ENCODE peak calls at places on chromosomes 7 and 10, in nine cellular contexts. C is AG09319; O is NCI-H1105; R is SK-N-DZ; I is memory B cell; L is naive thymus-derived CD4-positive, alpha-beta T cell; G is sciatic nerve; B is heart left ventricle; H is activated CD8-positive, alpha-beta memory T cell treated with anti-CD3 and anti-CD28 coated beads, Interleukin-2, amount 50 U/mL, for 48 hours. S is an unnamed sample.

GRCh38 chr10:57754803-57755202 is 512.9 kb downstream of the IPMK start:
- DNase-seq in C (no peak), O (no peak), R (no peak), I (no peak), L (no peak), G (no peak), B (no peak), H (no peak), S (no peak)

GRCh38 chr10:45624724-45625123 is 47.8 kb downstream of the ZFAND4 start:
- DNase-seq in C (no peak), O (no peak), R (no peak), I (no peak), L (no peak), G (no peak), B (no peak), H (no peak), S (no peak)

GRCh38 chr7:133431134-133431711 is 178.3 kb downstream of the EXOC4 start:
- DNase-seq in C (no peak), O (no peak), R (no peak), I (no peak), L (no peak), G (no peak), B (no peak), H (no peak), S (no peak)

GRCh38 chr7:1555813-1556540 is at the start of gene TMEM184A:
- DNase-seq in C (no peak), O (peak; percentile 92), R (peak; percentile 66), I (peak; percentile 40), L (peak; percentile 57), G (no peak), B (no peak), H (peak; percentile 68), S (peak; percentile 47)

GRCh38 chr10:112970036-112970435 is 20.0 kb downstream of the TCF7L2 start:
- DNase-seq in C (no peak), O (no peak), R (no peak), I (no peak), L (no peak), G (no peak), B (no peak), H (no peak), S (no peak)

GRCh38 chr10:45673074-45673628 is 579 bp upstream of the ZFAND4 start:
- DNase-seq in C (no peak), O (no peak), R (no peak), I (no peak), L (no peak), G (no peak), B (peak; percentile 21), H (no peak), S (peak; percentile 9)

GRCh38 chr10:30417301-30417700 is 16.7 kb upstream of the MAP3K8 start:
- DNase-seq in C (no peak), O (no peak), R (no peak), I (no peak), L (no peak), G (no peak), B (no peak), H (no peak), S (no peak)

GRCh38 chr7:122306320-122307227 is 2.0 kb upstream of the FEZF1 start:
- DNase-seq in C (no peak), O (no peak), R (no peak), I (no peak), L (no peak), G (no peak), B (no peak), H (no peak), S (no peak)

GRCh38 chr10:49448924-49449323 is 53.0 kb upstream of the DRGX start:
- DNase-seq in C (no peak), O (no peak), R (no peak), I (no peak), L (no peak), G (no peak), B (no peak), H (no peak), S (no peak)

GRCh38 chr7:65951837-65952578 is 30.0 kb downstream of the GUSB start:
- DNase-seq in C (no peak), O (no peak), R (no peak), I (no peak), L (no peak), G (no peak), B (no peak), H (no peak), S (no peak)

GRCh38 chr7:84394219-84394618 is 199.6 kb upstream of the SEMA3A start:
- DNase-seq in C (no peak), O (no peak), R (no peak), I (no peak), L (no peak), G (no peak), B (no peak), H (no peak), S (no peak)

GRCh38 chr10:91712315-91712714 is 79.4 kb upstream of the PPP1R3C start:
- DNase-seq in C (no peak), O (no peak), R (no peak), I (no peak), L (no peak), G (no peak), B (no peak), H (no peak), S (no peak)

GRCh38 chr10:103448751-103449150 is 3.4 kb downstream of the CALHM2 start:
- DNase-seq in C (peak; percentile 48), O (no peak), R (no peak), I (no peak), L (no peak), G (peak; percentile 74), B (peak; percentile 59), H (no peak), S (no peak)

GRCh38 chr10:24685958-24686540 is 37.6 kb downstream of the ARHGAP21 start:
- DNase-seq in C (peak; percentile 60), O (no peak), R (no peak), I (no peak), L (no peak), G (no peak), B (no peak), H (no peak), S (no peak)

GRCh38 chr7:95434501-95435421 is at the start of gene PON2:
- DNase-seq in C (peak; percentile 44), O (peak; percentile 64), R (peak; percentile 75), I (peak; percentile 13), L (peak; percentile 35), G (peak; percentile 86), B (peak; percentile 80), H (peak; percentile 69), S (peak; percentile 62)

GRCh38 chr7:16135628-16136027 is 285.7 kb downstream of the CRPPA start:
- DNase-seq in C (no peak), O (no peak), R (no peak), I (no peak), L (no peak), G (no peak), B (no peak), H (no peak), S (no peak)

GRCh38 chr7:130441408-130441854 is 615 bp upstream of the CEP41 start:
- DNase-seq in C (no peak), O (peak; percentile 98), R (peak; percentile 38), I (no peak), L (no peak), G (no peak), B (no peak), H (no peak), S (no peak)